ENCODE peak calls at places on chromosomes 6 and 20, in seven cellular contexts. One of them, this sample, is unnamed.

GRCh38 chr6:164749126-164749758 is 560.2 kb downstream of the C6orf118 start:
- DNase-seq in suprapubic skin: no peak
- DNase-seq in prostate gland: no peak
- DNase-seq in HepG2: no peak
- DNase-seq in transverse colon: no peak
- DNase-seq in stomach: no peak
- DNase-seq in K562: no peak
- DNase-seq in this sample: no peak

GRCh38 chr6:15431762-15432495 is 186.1 kb downstream of the JARID2 start:
- DNase-seq in suprapubic skin: no peak
- DNase-seq in prostate gland: no peak
- DNase-seq in HepG2: peak
- DNase-seq in transverse colon: no peak
- DNase-seq in stomach: no peak
- DNase-seq in K562: no peak
- DNase-seq in this sample: no peak

GRCh38 chr20:33840759-33841438 is 29.8 kb downstream of the CHMP4B start:
- DNase-seq in suprapubic skin: no peak
- DNase-seq in prostate gland: no peak
- DNase-seq in HepG2: no peak
- DNase-seq in transverse colon: no peak
- DNase-seq in stomach: no peak
- DNase-seq in K562: no peak
- DNase-seq in this sample: no peak

GRCh38 chr20:9994676-9995075 is 40.1 kb upstream of the ANKEF1 start:
- DNase-seq in suprapubic skin: no peak
- DNase-seq in prostate gland: no peak
- DNase-seq in HepG2: no peak
- DNase-seq in transverse colon: no peak
- DNase-seq in stomach: no peak
- DNase-seq in K562: no peak
- DNase-seq in this sample: no peak

GRCh38 chr6:28816909-28817807 is 106.6 kb downstream of the TRIM27 start:
- DNase-seq in suprapubic skin: no peak
- DNase-seq in prostate gland: no peak
- DNase-seq in HepG2: peak
- DNase-seq in transverse colon: no peak
- DNase-seq in stomach: no peak
- DNase-seq in K562: peak
- DNase-seq in this sample: no peak

GRCh38 chr6:92892626-92893025 is 526.7 kb downstream of the EPHA7 start:
- DNase-seq in suprapubic skin: no peak
- DNase-seq in prostate gland: no peak
- DNase-seq in HepG2: no peak
- DNase-seq in transverse colon: no peak
- DNase-seq in stomach: no peak
- DNase-seq in K562: no peak
- DNase-seq in this sample: no peak

GRCh38 chr20:61117725-61118124 is 134.3 kb upstream of the CDH4 start:
- DNase-seq in suprapubic skin: no peak
- DNase-seq in prostate gland: no peak
- DNase-seq in HepG2: no peak
- DNase-seq in transverse colon: no peak
- DNase-seq in stomach: no peak
- DNase-seq in K562: no peak
- DNase-seq in this sample: no peak

GRCh38 chr6:106611030-106611429 is 18.3 kb downstream of the RTN4IP1 start:
- DNase-seq in suprapubic skin: no peak
- DNase-seq in prostate gland: no peak
- DNase-seq in HepG2: no peak
- DNase-seq in transverse colon: no peak
- DNase-seq in stomach: no peak
- DNase-seq in K562: no peak
- DNase-seq in this sample: no peak

GRCh38 chr6:154478021-154478651 is 32.3 kb downstream of the CNKSR3 start:
- DNase-seq in suprapubic skin: no peak
- DNase-seq in prostate gland: no peak
- DNase-seq in HepG2: no peak
- DNase-seq in transverse colon: no peak
- DNase-seq in stomach: peak
- DNase-seq in K562: no peak
- DNase-seq in this sample: no peak

GRCh38 chr6:160793652-160794051 is 91.6 kb downstream of the PLG start:
- DNase-seq in suprapubic skin: no peak
- DNase-seq in prostate gland: no peak
- DNase-seq in HepG2: no peak
- DNase-seq in transverse colon: no peak
- DNase-seq in stomach: no peak
- DNase-seq in K562: peak
- DNase-seq in this sample: no peak

GRCh38 chr6:1327630-1328029 is 15.7 kb downstream of the FOXQ1 start:
- DNase-seq in suprapubic skin: no peak
- DNase-seq in prostate gland: no peak
- DNase-seq in HepG2: no peak
- DNase-seq in transverse colon: no peak
- DNase-seq in stomach: no peak
- DNase-seq in K562: no peak
- DNase-seq in this sample: no peak

GRCh38 chr6:160198577-160199211 is 59.9 kb downstream of the SLC22A2 start:
- DNase-seq in suprapubic skin: no peak
- DNase-seq in prostate gland: no peak
- DNase-seq in HepG2: peak
- DNase-seq in transverse colon: peak
- DNase-seq in stomach: no peak
- DNase-seq in K562: no peak
- DNase-seq in this sample: no peak

GRCh38 chr20:35216541-35216940 is 9.9 kb upstream of the MMP24 start:
- DNase-seq in suprapubic skin: no peak
- DNase-seq in prostate gland: no peak
- DNase-seq in HepG2: no peak
- DNase-seq in transverse colon: no peak
- DNase-seq in stomach: no peak
- DNase-seq in K562: no peak
- DNase-seq in this sample: no peak

GRCh38 chr6:13355969-13356368 is 27.6 kb upstream of the TBC1D7 start:
- DNase-seq in suprapubic skin: no peak
- DNase-seq in prostate gland: no peak
- DNase-seq in HepG2: no peak
- DNase-seq in transverse colon: no peak
- DNase-seq in stomach: no peak
- DNase-seq in K562: no peak
- DNase-seq in this sample: no peak

GRCh38 chr6:113924199-113924791 is 46.7 kb downstream of the HDAC2 start:
- DNase-seq in suprapubic skin: no peak
- DNase-seq in prostate gland: no peak
- DNase-seq in HepG2: no peak
- DNase-seq in transverse colon: no peak
- DNase-seq in stomach: no peak
- DNase-seq in K562: no peak
- DNase-seq in this sample: no peak

GRCh38 chr6:145022199-145022782 is 713.0 kb downstream of the EPM2A start:
- DNase-seq in suprapubic skin: no peak
- DNase-seq in prostate gland: no peak
- DNase-seq in HepG2: no peak
- DNase-seq in transverse colon: no peak
- DNase-seq in stomach: no peak
- DNase-seq in K562: no peak
- DNase-seq in this sample: no peak

GRCh38 chr20:36861875-36862801 is 13.8 kb upstream of the TLDC2 start:
- DNase-seq in suprapubic skin: peak
- DNase-seq in prostate gland: peak
- DNase-seq in HepG2: peak
- DNase-seq in transverse colon: peak
- DNase-seq in stomach: peak
- DNase-seq in K562: peak
- DNase-seq in this sample: peak

GRCh38 chr6:127821431-127821830 is 79.4 kb downstream of the THEMIS start:
- DNase-seq in suprapubic skin: no peak
- DNase-seq in prostate gland: no peak
- DNase-seq in HepG2: no peak
- DNase-seq in transverse colon: no peak
- DNase-seq in stomach: no peak
- DNase-seq in K562: no peak
- DNase-seq in this sample: no peak

GRCh38 chr6:163630575-163630974 is 216.1 kb downstream of the QKI start:
- DNase-seq in suprapubic skin: no peak
- DNase-seq in prostate gland: no peak
- DNase-seq in HepG2: no peak
- DNase-seq in transverse colon: no peak
- DNase-seq in stomach: no peak
- DNase-seq in K562: no peak
- DNase-seq in this sample: no peak

GRCh38 chr6:1131285-1132079 is 180.4 kb upstream of the FOXQ1 start:
- DNase-seq in suprapubic skin: no peak
- DNase-seq in prostate gland: no peak
- DNase-seq in HepG2: peak
- DNase-seq in transverse colon: no peak
- DNase-seq in stomach: no peak
- DNase-seq in K562: no peak
- DNase-seq in this sample: no peak

GRCh38 chr6:90197854-90198496 is 98.7 kb downstream of the BACH2 start:
- DNase-seq in suprapubic skin: no peak
- DNase-seq in prostate gland: no peak
- DNase-seq in HepG2: peak
- DNase-seq in transverse colon: no peak
- DNase-seq in stomach: no peak
- DNase-seq in K562: no peak
- DNase-seq in this sample: no peak

DNA sequence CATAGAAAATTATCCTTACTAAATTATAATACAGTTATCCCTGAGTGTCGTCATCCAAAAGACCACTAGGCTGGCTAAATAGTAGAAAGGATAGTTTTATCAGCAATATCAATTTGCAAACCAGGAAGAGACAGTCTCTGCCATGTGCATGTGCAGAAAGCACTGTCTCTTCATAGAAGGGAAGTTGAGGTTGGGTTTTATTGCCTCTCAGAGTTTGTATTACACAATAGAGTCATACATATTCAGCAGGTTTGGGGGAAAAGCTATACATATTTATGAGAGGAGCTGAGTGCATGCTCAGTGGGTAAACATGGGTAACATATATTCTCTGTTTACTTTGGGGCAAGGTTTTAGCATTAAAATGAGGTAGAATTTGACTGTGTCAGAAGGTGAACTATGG is 14.8 kb downstream of the TMEM170B start:
- DNase-seq in suprapubic skin: no peak
- DNase-seq in prostate gland: no peak
- DNase-seq in HepG2: no peak
- DNase-seq in transverse colon: no peak
- DNase-seq in stomach: no peak
- DNase-seq in K562: no peak
- DNase-seq in this sample: no peak
- TF ChIP-seq POLR2AphosphoS5 in suprapubic skin: no peak
- TF ChIP-seq POLR2AphosphoS5 in prostate gland: no peak
- TF ChIP-seq POLR2AphosphoS5 in HepG2: no peak
- TF ChIP-seq POLR2AphosphoS5 in transverse colon: no peak
- TF ChIP-seq POLR2AphosphoS5 in stomach: no peak
- TF ChIP-seq POLR2AphosphoS5 in K562: no peak
- TF ChIP-seq POLR2AphosphoS5 in this sample: no peak

DNA sequence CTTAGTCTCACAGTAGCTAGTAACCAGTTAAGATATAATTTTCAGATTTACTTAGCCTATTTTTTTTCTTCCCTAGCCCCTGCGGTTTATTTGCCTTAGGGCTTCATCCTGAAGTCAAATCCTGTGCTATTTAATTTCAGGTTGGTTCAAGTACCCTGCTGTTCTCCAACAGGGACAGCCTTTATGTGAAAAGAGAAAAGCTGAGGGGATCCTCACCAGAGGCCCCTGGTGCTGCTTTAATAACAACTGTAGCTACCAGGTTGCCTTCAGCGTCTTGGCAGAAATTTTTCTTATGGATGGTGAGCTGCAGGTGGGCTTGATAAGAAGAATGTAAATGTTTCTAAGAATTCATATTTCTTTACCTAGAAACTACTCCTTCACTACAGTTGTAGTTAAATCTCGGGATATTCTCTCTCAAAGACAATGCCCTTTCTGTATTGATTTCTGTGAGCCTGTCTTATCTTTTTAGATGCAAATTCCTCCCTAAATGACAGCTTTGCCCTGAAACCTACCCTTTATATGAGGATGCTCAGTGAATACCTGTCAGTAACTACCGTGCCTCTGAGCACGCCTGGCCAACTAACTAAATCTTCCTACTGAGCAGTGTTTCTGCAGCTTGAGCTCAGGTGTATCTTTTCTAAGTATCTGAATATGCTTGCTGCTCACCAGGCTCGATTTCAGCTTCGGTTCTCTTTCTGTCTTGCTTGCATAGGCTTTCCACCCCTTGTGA is 320.5 kb downstream of the MMUT start:
- DNase-seq in suprapubic skin: no peak
- DNase-seq in prostate gland: no peak
- DNase-seq in HepG2: no peak
- DNase-seq in transverse colon: no peak
- DNase-seq in stomach: no peak
- DNase-seq in K562: no peak
- DNase-seq in this sample: no peak
- TF ChIP-seq POLR2A in suprapubic skin: no peak
- TF ChIP-seq POLR2A in prostate gland: no peak
- TF ChIP-seq POLR2A in HepG2: no peak
- TF ChIP-seq POLR2A in transverse colon: no peak
- TF ChIP-seq POLR2A in stomach: no peak
- TF ChIP-seq POLR2A in K562: no peak
- TF ChIP-seq POLR2A in this sample: no peak

DNA sequence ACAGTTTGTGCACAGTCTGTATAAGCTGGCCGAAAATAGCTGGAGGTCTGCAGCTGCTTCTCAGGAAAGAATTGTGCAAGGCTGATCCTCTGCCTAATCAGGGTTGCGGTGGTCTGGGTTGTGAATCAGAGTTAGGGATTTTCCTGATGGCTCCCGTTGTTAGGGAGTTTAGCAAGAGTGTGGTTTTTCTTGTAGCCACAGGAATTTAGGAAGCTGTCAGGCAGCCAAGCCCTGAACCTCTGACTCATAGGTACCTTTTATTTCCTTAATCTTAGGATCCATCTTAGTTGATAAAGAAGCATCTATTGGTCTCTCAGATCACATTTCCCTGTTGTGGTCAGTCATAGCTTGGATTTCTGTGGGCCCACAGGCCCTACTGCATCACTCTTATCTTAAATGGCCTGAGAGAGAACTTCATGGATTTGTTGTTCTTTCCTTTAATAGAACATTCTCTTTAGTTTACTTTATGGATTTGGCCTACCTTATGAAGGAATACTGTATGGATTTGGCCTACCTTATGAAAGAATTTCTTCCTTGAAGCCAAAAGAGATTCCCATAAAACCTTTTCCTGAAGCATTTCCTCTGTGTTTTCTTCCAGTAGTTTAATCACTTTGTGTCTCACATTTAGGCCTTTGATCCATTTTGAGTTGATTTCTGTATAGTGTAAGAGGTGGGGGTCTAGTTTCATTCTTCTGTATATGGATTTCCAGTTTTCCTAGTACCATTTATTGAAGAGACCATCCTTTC is 10.3 kb downstream of the KIF25 start:
- DNase-seq in suprapubic skin: no peak
- DNase-seq in prostate gland: peak
- DNase-seq in HepG2: peak
- DNase-seq in transverse colon: no peak
- DNase-seq in stomach: peak
- DNase-seq in K562: no peak
- DNase-seq in this sample: no peak
- TF ChIP-seq POLR2AphosphoS5 in suprapubic skin: no peak
- TF ChIP-seq POLR2AphosphoS5 in prostate gland: peak
- TF ChIP-seq POLR2AphosphoS5 in HepG2: no peak
- TF ChIP-seq POLR2AphosphoS5 in transverse colon: peak
- TF ChIP-seq POLR2AphosphoS5 in stomach: peak
- TF ChIP-seq POLR2AphosphoS5 in K562: no peak
- TF ChIP-seq POLR2AphosphoS5 in this sample: peak

GRCh38 chr20:49132995-49133451 is 55.1 kb downstream of the STAU1 start:
- DNase-seq in suprapubic skin: no peak
- DNase-seq in prostate gland: peak
- DNase-seq in HepG2: peak
- DNase-seq in transverse colon: no peak
- DNase-seq in stomach: no peak
- DNase-seq in K562: peak
- DNase-seq in this sample: no peak
- TF ChIP-seq POLR2A in suprapubic skin: no peak
- TF ChIP-seq POLR2A in prostate gland: no peak
- TF ChIP-seq POLR2A in HepG2: no peak
- TF ChIP-seq POLR2A in transverse colon: no peak
- TF ChIP-seq POLR2A in stomach: no peak
- TF ChIP-seq POLR2A in K562: no peak
- TF ChIP-seq POLR2A in this sample: no peak